ENCODE peak calls at places on chromosomes 5 and 9, in nine cellular contexts. W, Y, U, O, A, F, N, T and Z are unnamed samples.

GRCh38 chr5:116905885-116906284 is 331.3 kb upstream of the SEMA6A start:
- DNase-seq in W (no peak), Y (no peak), U (no peak), O (no peak), A (no peak), F (no peak), N (no peak), T (no peak), Z (no peak)

GRCh38 chr9:21883642-21884041 is 81.2 kb downstream of the MTAP start:
- DNase-seq in W (peak), Y (no peak), U (no peak), O (no peak), A (no peak), F (no peak), N (no peak), T (no peak), Z (no peak)

GRCh38 chr5:160198148-160198545 is 31.2 kb upstream of the FABP6 start:
- DNase-seq in W (no peak), Y (no peak), U (no peak), O (no peak), A (no peak), F (no peak), N (no peak), T (no peak), Z (no peak)

GRCh38 chr5:176466245-176466871 is 18.2 kb downstream of the FAF2 start:
- DNase-seq in W (no peak), Y (no peak), U (no peak), O (no peak), A (no peak), F (no peak), N (no peak), T (no peak), Z (no peak)

GRCh38 chr5:150507283-150508020 is 479 bp upstream of the NDST1 start:
- DNase-seq in W (no peak), Y (no peak), U (no peak), O (no peak), A (no peak), F (peak), N (peak), T (peak), Z (no peak)

GRCh38 chr5:69217154-69217731 is 17.4 kb upstream of the CDK7 start:
- DNase-seq in W (no peak), Y (no peak), U (no peak), O (peak), A (no peak), F (no peak), N (peak), T (peak), Z (peak)

GRCh38 chr5:65341835-65342234 is 139.9 kb downstream of the ADAMTS6 start:
- DNase-seq in W (no peak), Y (no peak), U (no peak), O (no peak), A (no peak), F (no peak), N (no peak), T (no peak), Z (no peak)

GRCh38 chr5:171309526-171310333 is 682 bp downstream of the TLX3 start:
- DNase-seq in W (peak), Y (no peak), U (no peak), O (no peak), A (no peak), F (no peak), N (peak), T (no peak), Z (peak)

GRCh38 chr5:175181331-175181730 is 262.7 kb downstream of the DRD1 start:
- DNase-seq in W (no peak), Y (no peak), U (no peak), O (no peak), A (no peak), F (no peak), N (no peak), T (no peak), Z (no peak)

GRCh38 chr9:14782652-14783051 is 60.1 kb upstream of the CER1 start:
- DNase-seq in W (no peak), Y (no peak), U (no peak), O (no peak), A (no peak), F (no peak), N (no peak), T (no peak), Z (no peak)

GRCh38 chr5:172801184-172801671 is 30.2 kb upstream of the DUSP1 start:
- DNase-seq in W (no peak), Y (peak), U (no peak), O (no peak), A (no peak), F (no peak), N (no peak), T (no peak), Z (peak)

GRCh38 chr5:76688836-76689235 is 27.1 kb upstream of the F2R start:
- DNase-seq in W (no peak), Y (no peak), U (no peak), O (no peak), A (no peak), F (no peak), N (no peak), T (no peak), Z (no peak)

GRCh38 chr5:58872670-58873273 is 289.9 kb downstream of the RAB3C start:
- DNase-seq in W (no peak), Y (no peak), U (no peak), O (no peak), A (no peak), F (no peak), N (no peak), T (no peak), Z (no peak)

GRCh38 chr9:33103381-33104110 is 27.1 kb upstream of the SMU1 start:
- DNase-seq in W (no peak), Y (no peak), U (no peak), O (no peak), A (no peak), F (peak), N (no peak), T (no peak), Z (no peak)

GRCh38 chr9:22255337-22255736 is 191.3 kb upstream of the DMRTA1 start:
- DNase-seq in W (no peak), Y (no peak), U (no peak), O (no peak), A (no peak), F (no peak), N (no peak), T (no peak), Z (no peak)

GRCh38 chr9:111533099-111533785 is 8.3 kb downstream of the ZNF483 start:
- DNase-seq in W (no peak), Y (no peak), U (no peak), O (no peak), A (no peak), F (peak), N (no peak), T (no peak), Z (no peak)

GRCh38 chr5:151686673-151687378 is at the start of gene SPARC:
- DNase-seq in W (no peak), Y (peak), U (no peak), O (no peak), A (peak), F (peak), N (peak), T (no peak), Z (no peak)

GRCh38 chr5:151688406-151688805 is 1.7 kb upstream of the SPARC start:
- DNase-seq in W (no peak), Y (no peak), U (no peak), O (no peak), A (no peak), F (no peak), N (no peak), T (no peak), Z (no peak)

GRCh38 chr5:151683936-151684586 is 2.7 kb downstream of the SPARC start:
- DNase-seq in W (no peak), Y (no peak), U (no peak), O (no peak), A (no peak), F (no peak), N (no peak), T (no peak), Z (no peak)

GRCh38 chr5:151684690-151685361 is 1.9 kb downstream of the SPARC start:
- DNase-seq in W (no peak), Y (peak), U (no peak), O (no peak), A (peak), F (peak), N (peak), T (no peak), Z (peak)

GRCh38 chr5:151685749-151686672 is 704 bp downstream of the SPARC start:
- DNase-seq in W (no peak), Y (no peak), U (no peak), O (no peak), A (no peak), F (no peak), N (no peak), T (no peak), Z (no peak)
- TF ChIP-seq POLR2A in W (no peak), Y (peak), U (no peak), O (no peak), A (no peak), F (no peak), N (no peak), T (no peak), Z (no peak)

GRCh38 chr9:107584944-107585343 is 95.4 kb upstream of the KLF4 start:
- DNase-seq in W (no peak), Y (no peak), U (no peak), O (no peak), A (no peak), F (no peak), N (no peak), T (no peak), Z (no peak)

GRCh38 chr9:107588393-107588792 is 98.8 kb upstream of the KLF4 start:
- DNase-seq in W (no peak), Y (no peak), U (no peak), O (no peak), A (no peak), F (no peak), N (peak), T (peak), Z (no peak)

GRCh38 chr9:107586493-107586892 is 96.9 kb upstream of the KLF4 start:
- DNase-seq in W (no peak), Y (no peak), U (no peak), O (no peak), A (no peak), F (no peak), N (no peak), T (peak), Z (no peak)

GRCh38 chr9:107585465-107585864 is 95.9 kb upstream of the KLF4 start:
- DNase-seq in W (no peak), Y (no peak), U (no peak), O (no peak), A (no peak), F (no peak), N (no peak), T (no peak), Z (no peak)

GRCh38 chr9:107587175-107587963 is 97.8 kb upstream of the KLF4 start:
- DNase-seq in W (no peak), Y (no peak), U (no peak), O (no peak), A (peak), F (peak), N (peak), T (peak), Z (no peak)
- TF ChIP-seq POLR2A in W (no peak), Y (no peak), U (no peak), O (no peak), A (no peak), F (no peak), N (peak), T (no peak), Z (no peak)

DNA sequence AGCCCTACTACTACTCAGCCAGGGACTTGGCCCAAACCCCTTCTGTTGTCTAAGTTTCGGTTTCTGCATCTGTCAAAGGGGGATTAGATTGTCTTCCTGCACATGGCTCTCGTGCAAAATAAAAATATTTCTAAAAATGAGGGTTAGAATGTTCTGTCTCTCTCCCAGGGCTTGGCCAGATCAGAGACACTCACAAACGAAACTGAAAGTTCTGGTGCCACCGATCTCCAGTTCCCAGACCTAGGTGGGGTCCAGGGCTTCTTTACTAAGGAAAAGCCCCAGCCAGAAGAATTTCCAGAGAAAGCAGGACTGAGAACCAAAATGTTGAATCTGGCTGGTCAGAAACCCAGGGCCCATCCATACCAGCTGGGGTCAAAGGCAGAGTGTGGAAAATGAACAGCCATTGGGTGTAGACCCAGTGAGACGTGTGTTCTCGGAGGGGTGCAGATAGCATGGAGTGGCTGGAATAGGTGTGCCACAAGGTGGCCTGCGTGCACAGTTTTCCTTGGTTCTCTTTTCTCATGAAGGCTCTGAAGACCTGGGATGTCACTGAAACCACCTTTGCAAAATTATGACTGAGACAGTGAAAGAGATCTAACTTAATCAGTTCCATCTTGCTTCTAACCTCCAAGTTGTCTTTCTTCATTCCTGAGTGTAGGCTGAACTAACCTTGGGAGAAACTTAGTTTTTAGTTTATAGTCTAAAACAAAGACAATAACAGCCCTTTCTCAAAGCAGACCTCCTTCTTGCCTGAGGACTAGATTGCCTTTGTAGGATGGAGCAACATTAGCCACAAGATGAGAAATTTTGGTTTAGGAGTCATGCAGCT is 2.2 kb upstream of the SLC23A1 start:
- DNase-seq in W (no peak), Y (no peak), U (no peak), O (no peak), A (no peak), F (no peak), N (peak), T (peak), Z (peak)
- TF ChIP-seq POLR2A in W (no peak), Y (no peak), U (peak), O (no peak), A (no peak), F (no peak), N (no peak), T (no peak), Z (no peak)

GRCh38 chr9:89684912-89685636 is 80.3 kb downstream of the GADD45G start:
- DNase-seq in W (no peak), Y (no peak), U (no peak), O (no peak), A (peak), F (peak), N (no peak), T (peak), Z (no peak)
- TF ChIP-seq POLR2A in W (no peak), Y (no peak), U (no peak), O (no peak), A (no peak), F (no peak), N (no peak), T (no peak), Z (no peak)

DNA sequence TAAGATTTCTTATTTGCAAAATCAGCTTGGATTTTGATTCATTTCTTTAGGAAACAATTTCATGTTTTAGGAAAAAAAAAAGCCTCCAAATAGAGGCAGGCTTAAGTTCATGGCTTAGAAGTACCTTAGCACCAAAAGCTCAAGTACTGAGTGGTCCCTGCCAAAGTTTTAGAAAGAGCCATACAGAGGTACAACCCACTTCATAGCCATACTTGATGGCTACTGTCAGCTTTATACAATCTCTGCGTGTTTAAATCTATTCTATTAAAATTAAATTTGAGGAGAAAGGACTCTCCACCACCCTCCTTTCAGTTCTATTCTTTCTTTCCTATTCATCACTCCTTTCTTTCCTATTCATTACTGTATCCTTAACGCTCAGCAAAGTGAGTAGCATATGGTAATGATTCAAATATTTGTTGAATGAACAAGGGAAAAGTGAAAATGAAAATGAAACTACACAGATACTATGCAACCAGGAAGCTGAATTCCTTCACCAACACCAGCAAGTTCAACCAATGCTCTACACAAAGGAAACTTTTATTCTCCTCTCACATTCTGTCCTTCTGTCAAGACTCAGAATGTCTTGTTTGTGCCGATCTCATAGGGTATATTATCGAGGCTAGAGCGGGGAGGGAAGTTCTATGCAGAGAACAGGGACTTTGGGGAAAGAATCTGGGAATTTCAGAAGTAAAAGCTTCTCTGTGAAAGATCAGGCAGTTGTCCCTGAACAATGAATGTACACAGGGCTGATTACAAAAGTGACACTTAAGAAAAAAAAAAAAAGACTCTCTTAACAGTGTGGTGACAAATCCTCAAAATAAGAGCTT is 138.6 kb upstream of the SPEF2 start:
- DNase-seq in W (no peak), Y (peak), U (no peak), O (no peak), A (no peak), F (no peak), N (no peak), T (no peak), Z (no peak)
- TF ChIP-seq POLR2A in W (no peak), Y (no peak), U (no peak), O (no peak), A (no peak), F (no peak), N (no peak), T (no peak), Z (no peak)

DNA sequence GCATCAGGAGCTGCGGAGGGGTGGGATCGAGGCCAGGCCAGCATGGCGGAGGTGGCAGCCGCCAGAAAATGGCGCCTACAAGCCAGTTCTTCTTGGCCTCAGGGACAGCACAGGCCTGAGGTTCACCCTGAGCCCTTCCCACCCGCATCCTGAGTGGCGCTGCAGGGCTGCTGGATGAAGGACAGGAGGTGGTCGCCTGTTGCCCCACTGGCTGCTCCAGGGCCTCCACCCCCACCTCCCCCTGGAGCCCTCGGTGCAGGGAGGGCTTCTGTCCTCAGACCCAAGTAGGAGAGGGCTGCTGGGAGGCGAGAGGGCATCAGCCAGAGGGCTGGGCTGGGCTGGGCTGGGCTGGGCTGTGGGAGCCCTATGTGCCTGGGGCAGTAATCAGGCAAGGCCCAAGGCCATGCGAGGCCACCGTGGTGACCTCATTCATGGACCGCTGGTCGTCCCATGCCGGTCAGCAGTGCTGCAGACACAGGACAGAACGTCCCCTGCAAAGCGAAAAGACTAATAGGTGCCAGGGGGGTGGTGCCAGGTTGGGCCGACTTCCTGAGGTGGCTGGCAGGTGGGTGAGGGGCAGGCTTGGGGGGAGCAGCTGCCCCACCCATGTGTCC is 13.8 kb downstream of the GPSM1 start:
- DNase-seq in W (no peak), Y (no peak), U (no peak), O (no peak), A (no peak), F (no peak), N (no peak), T (peak), Z (no peak)
- TF ChIP-seq POLR2A in W (no peak), Y (no peak), U (no peak), O (no peak), A (no peak), F (no peak), N (no peak), T (no peak), Z (no peak)

DNA sequence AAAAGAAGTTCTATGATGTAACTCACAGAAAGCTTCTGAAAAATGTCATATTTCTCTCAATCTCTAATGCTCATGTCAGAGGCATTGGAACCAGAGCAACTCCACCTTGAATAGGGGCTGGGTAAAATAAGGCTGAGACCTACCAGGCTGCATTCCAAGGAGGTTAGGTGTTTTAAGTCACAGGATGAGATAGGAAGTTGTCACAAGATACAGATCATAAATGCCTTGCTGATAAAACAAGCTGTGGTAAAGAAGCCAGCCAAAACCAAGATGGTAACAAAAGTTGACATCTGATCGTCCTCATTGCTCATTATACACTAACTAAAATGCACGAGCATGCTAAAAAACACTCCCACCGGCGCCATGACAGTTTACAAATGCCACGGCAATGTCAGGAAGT is 411.1 kb upstream of the GRIA1 start:
- DNase-seq in W (no peak), Y (no peak), U (no peak), O (no peak), A (no peak), F (no peak), N (no peak), T (no peak), Z (no peak)
- TF ChIP-seq POLR2A in W (no peak), Y (no peak), U (no peak), O (no peak), A (no peak), F (no peak), N (no peak), T (no peak), Z (no peak)